ENCODE peak calls at places on chromosomes 3 and 15, in eight cellular contexts. Z is BE2C; G is tibial nerve; B is left ventricle myocardium inferior; E is ovary; I is colonic mucosa; P is SK-N-SH; V is CD4-positive, alpha-beta memory T cell. R is an unnamed sample.

GRCh38 chr3:159480046-159480445 is 508.6 kb upstream of the IL12A start:
- DNase-seq in B (no peak), V (no peak), P (no peak), G (no peak), Z (no peak), E (no peak), I (no peak), R (no peak)

GRCh38 chr15:56821721-56822425 is 88.6 kb upstream of the ZNF280D start:
- DNase-seq in G (no peak), I (peak; percentile 71), E (peak; percentile 49), Z (peak; percentile 75), V (peak; percentile 34), B (peak; percentile 24), P (peak; percentile 42), R (no peak)

GRCh38 chr15:63371297-63371918 is 10.2 kb downstream of the CA12 start:
- DNase-seq in G (peak; percentile 53), B (no peak), I (no peak), E (no peak), P (no peak), V (no peak), Z (no peak), R (no peak)

GRCh38 chr15:27792756-27793264 is 306.3 kb downstream of the OCA2 start:
- DNase-seq in V (no peak), P (no peak), I (no peak), G (no peak), E (no peak), Z (no peak), B (no peak), R (no peak)

GRCh38 chr3:177466076-177466475 is 268.8 kb upstream of the TBL1XR1 start:
- DNase-seq in V (no peak), P (no peak), Z (no peak), I (no peak), E (no peak), G (no peak), B (no peak), R (no peak)

GRCh38 chr3:13112521-13113345 is 39.5 kb upstream of the IQSEC1 start:
- DNase-seq in G (no peak), I (no peak), B (peak; percentile 7), V (no peak), Z (no peak), E (peak; percentile 18), P (no peak), R (no peak)

GRCh38 chr3:128438488-128439072 is 28.1 kb downstream of the DNAJB8 start:
- DNase-seq in Z (no peak), I (no peak), P (peak; percentile 41), B (no peak), G (no peak), V (no peak), E (no peak), R (no peak)

GRCh38 chr3:197487911-197488391 is 67.8 kb downstream of the BDH1 start:
- DNase-seq in G (peak; percentile 57), B (peak; percentile 50), V (no peak), E (no peak), P (no peak), I (no peak), Z (peak; percentile 79), R (no peak)

GRCh38 chr3:61371123-61371522 is 119.9 kb upstream of the FHIT start:
- DNase-seq in Z (peak; percentile 38), P (peak; percentile 40), E (no peak), G (no peak), V (no peak), I (no peak), B (no peak), R (no peak)

GRCh38 chr3:42228796-42229195 is 37.2 kb downstream of the CCK start:
- DNase-seq in E (no peak), V (no peak), Z (no peak), B (no peak), G (no peak), P (no peak), I (no peak), R (no peak)

GRCh38 chr3:30658328-30659052 is 52.1 kb downstream of the TGFBR2 start:
- DNase-seq in V (peak; percentile 70), I (no peak), G (no peak), B (no peak), E (no peak), P (no peak), Z (no peak), R (no peak)

GRCh38 chr3:124381565-124382333 is 348.5 kb upstream of the UMPS start:
- DNase-seq in E (no peak), I (no peak), P (no peak), B (no peak), G (no peak), Z (no peak), V (no peak), R (no peak)

GRCh38 chr15:65423150-65423976 is 616 bp upstream of the IGDCC4 start:
- DNase-seq in B (peak; percentile 18), V (no peak), Z (no peak), P (no peak), I (no peak), E (no peak), G (no peak), R (no peak)

GRCh38 chr15:82539690-82540054 is 585 bp downstream of the RPS17 start:
- DNase-seq in V (no peak), B (no peak), I (peak; percentile 25), G (no peak), P (peak; percentile 33), E (peak; percentile 54), Z (no peak), R (no peak)

GRCh38 chr3:14522129-14522691 is 17.9 kb downstream of the GRIP2 start:
- DNase-seq in B (peak; percentile 80), Z (no peak), P (no peak), I (no peak), E (peak; percentile 29), G (no peak), V (no peak), R (no peak)

GRCh38 chr15:90471769-90472168 is 58.0 kb upstream of the CRTC3 start:
- DNase-seq in G (no peak), I (no peak), Z (no peak), E (no peak), V (no peak), B (no peak), P (no peak), R (no peak)

GRCh38 chr15:32669870-32670623 is 28.5 kb downstream of the SCG5 start:
- DNase-seq in B (no peak), E (no peak), G (peak; percentile 32), P (peak; percentile 87), I (no peak), V (no peak), Z (peak; percentile 87), R (no peak)

GRCh38 chr3:121467085-121467484 is 78.7 kb downstream of the POLQ start:
- DNase-seq in G (no peak), I (no peak), Z (no peak), V (no peak), E (no peak), P (no peak), B (no peak), R (no peak)

GRCh38 chr3:170768334-170768801 is 101.6 kb downstream of the RPL22L1 start:
- DNase-seq in B (no peak), G (peak; percentile 18), V (no peak), I (no peak), E (no peak), Z (no peak), P (no peak), R (no peak)

GRCh38 chr3:12822725-12823373 is 18.5 kb downstream of the RPL32 start:
- DNase-seq in P (no peak), E (no peak), Z (no peak), I (no peak), V (no peak), B (no peak), G (no peak), R (no peak)

GRCh38 chr3:33577173-33577572 is 137.0 kb upstream of the UBP1 start:
- DNase-seq in B (no peak), E (no peak), P (no peak), V (no peak), Z (no peak), I (no peak), G (no peak), R (no peak)
- H3K4me1 ChIP-seq in B (peaks cover 12% of the 10 kb centered on the region), E (no peaks in the 10 kb centered on the region), P (peaks cover 9% of the 10 kb centered on the region), V (no peaks in the 10 kb centered on the region), Z (no peaks in the 10 kb centered on the region), I (no peaks in the 10 kb centered on the region), G (no peaks in the 10 kb centered on the region), R (no peaks in the 10 kb centered on the region)

GRCh38 chr15:73361331-73361730 is 7.4 kb downstream of the HCN4 start:
- DNase-seq in G (no peak), E (no peak), B (no peak), V (no peak), Z (no peak), I (no peak), P (no peak), R (no peak)

GRCh38 chr15:73355866-73356265 is 12.9 kb downstream of the HCN4 start:
- DNase-seq in E (no peak), P (no peak), G (no peak), Z (no peak), I (no peak), B (no peak), V (no peak), R (no peak)

GRCh38 chr15:73353734-73354133 is 15.0 kb downstream of the HCN4 start:
- DNase-seq in V (no peak), I (no peak), B (no peak), Z (no peak), G (no peak), E (no peak), P (no peak), R (no peak)

GRCh38 chr15:73359653-73360052 is 9.1 kb downstream of the HCN4 start:
- DNase-seq in P (no peak), I (no peak), B (no peak), G (no peak), V (no peak), Z (no peak), E (no peak), R (no peak)

GRCh38 chr15:73357999-73358665 is 10.6 kb downstream of the HCN4 start:
- DNase-seq in Z (no peak), P (no peak), E (no peak), V (no peak), B (no peak), I (peak; percentile 69), G (no peak), R (no peak)
- H3K27me3 ChIP-seq in Z (peaks cover 36% of the 10 kb centered on the region), P (peaks cover 13% of the 10 kb centered on the region), E (no peaks in the 10 kb centered on the region), V (no peaks in the 10 kb centered on the region), B (peaks cover 33% of the 10 kb centered on the region), I (no peaks in the 10 kb centered on the region), G (no peaks in the 10 kb centered on the region), R (no peaks in the 10 kb centered on the region)

GRCh38 chr3:65019412-65020093 is 331.8 kb upstream of the ADAMTS9 start:
- DNase-seq in I (no peak), P (no peak), V (no peak), B (no peak), Z (no peak), E (no peak), G (no peak), R (no peak)
- H3K4me3 ChIP-seq in I (no peak overlapping the region), P (no peak overlapping the region), V (no peak overlapping the region), B (no peak overlapping the region), Z (no peak overlapping the region), E (no peak overlapping the region), G (no peak overlapping the region), R (no peak overlapping the region)

DNA sequence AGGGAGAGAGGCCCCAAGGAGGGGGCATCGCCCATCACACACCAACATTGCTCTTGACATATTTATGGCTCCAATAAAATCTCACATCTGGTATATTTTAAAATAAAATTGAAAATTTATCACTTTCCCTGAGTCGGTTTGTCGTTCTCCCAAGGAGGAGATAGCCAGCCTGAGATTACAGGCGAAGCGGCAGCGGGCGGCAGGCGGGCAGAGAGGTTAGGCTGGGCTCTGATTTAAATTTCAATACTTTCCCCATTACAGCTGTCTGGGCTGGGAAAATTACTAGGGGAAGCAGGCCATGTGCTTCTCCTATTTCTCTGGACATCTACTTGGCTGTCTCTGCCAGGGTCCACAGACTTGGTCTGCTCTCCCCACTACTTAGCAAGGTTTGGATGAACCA is 98.7 kb downstream of the LINGO1 start:
- DNase-seq in I (no peak), V (no peak), B (no peak), P (no peak), E (peak; percentile 10), G (no peak), Z (no peak), R (no peak)
- H3K4me1 ChIP-seq in I (no peaks in the 10 kb centered on the region), V (no peaks in the 10 kb centered on the region), B (peaks cover 24% of the 10 kb centered on the region), P (no peaks in the 10 kb centered on the region), E (peaks cover 5% of the 10 kb centered on the region), G (peaks cover 22% of the 10 kb centered on the region), Z (no peaks in the 10 kb centered on the region), R (no peaks in the 10 kb centered on the region)